ENCODE peak calls at places on chromosome 12, in four cellular contexts. One of them, this sample, is unnamed.

GRCh38 chr12:126976574-126976973 is 1290.4 kb upstream of the TMEM132C start:
- DNase-seq in GM12878: no peak
- DNase-seq in endothelial cell of umbilical vein: no peak
- DNase-seq in K562: no peak
- DNase-seq in this sample: no peak

GRCh38 chr12:129028824-129029223 is 175.5 kb downstream of the GLT1D1 start:
- DNase-seq in GM12878: no peak
- DNase-seq in endothelial cell of umbilical vein: no peak
- DNase-seq in K562: no peak
- DNase-seq in this sample: no peak

GRCh38 chr12:51793201-51793600 is 55.3 kb downstream of the FIGNL2 start:
- DNase-seq in GM12878: no peak
- DNase-seq in endothelial cell of umbilical vein: no peak
- DNase-seq in K562: no peak
- DNase-seq in this sample: peak; percentile 74

GRCh38 chr12:77087427-77087826 is 22.1 kb upstream of the E2F7 start:
- DNase-seq in GM12878: no peak
- DNase-seq in endothelial cell of umbilical vein: peak; percentile 38
- DNase-seq in K562: no peak
- DNase-seq in this sample: peak; percentile 95

GRCh38 chr12:63036974-63037335 is 102.0 kb upstream of the PPM1H start:
- DNase-seq in endothelial cell of umbilical vein: no peak
- DNase-seq in GM12878: no peak
- DNase-seq in K562: no peak
- DNase-seq in this sample: no peak

GRCh38 chr12:78035913-78036658 is 205.4 kb downstream of the NAV3 start:
- DNase-seq in K562: no peak
- DNase-seq in endothelial cell of umbilical vein: no peak
- DNase-seq in GM12878: no peak
- DNase-seq in this sample: peak; percentile 34

GRCh38 chr12:66900616-66901015 is 221.7 kb upstream of the GRIP1 start:
- DNase-seq in endothelial cell of umbilical vein: peak; percentile 11
- DNase-seq in K562: no peak
- DNase-seq in GM12878: no peak
- DNase-seq in this sample: no peak

GRCh38 chr12:63940295-63940997 is 95.9 kb downstream of the SRGAP1 start:
- DNase-seq in GM12878: no peak
- DNase-seq in K562: no peak
- DNase-seq in endothelial cell of umbilical vein: peak; percentile 76
- DNase-seq in this sample: no peak

GRCh38 chr12:53624956-53625355 is 1.2 kb downstream of the ATF7 start:
- DNase-seq in GM12878: no peak
- DNase-seq in endothelial cell of umbilical vein: peak; percentile 36
- DNase-seq in K562: peak; percentile 23
- DNase-seq in this sample: no peak

GRCh38 chr12:19850341-19851065 is 411.2 kb downstream of the AEBP2 start:
- DNase-seq in endothelial cell of umbilical vein: no peak
- DNase-seq in GM12878: no peak
- DNase-seq in K562: no peak
- DNase-seq in this sample: peak; percentile 53

GRCh38 chr12:119989619-119990381 is 764 bp downstream of the BICDL1 start:
- DNase-seq in K562: peak; percentile 83
- DNase-seq in GM12878: no peak
- DNase-seq in endothelial cell of umbilical vein: peak; percentile 55
- DNase-seq in this sample: peak; percentile 64

GRCh38 chr12:114938487-114939210 is 254.7 kb upstream of the TBX3 start:
- DNase-seq in K562: no peak
- DNase-seq in GM12878: no peak
- DNase-seq in endothelial cell of umbilical vein: no peak
- DNase-seq in this sample: no peak

GRCh38 chr12:54135621-54136027 is 53.2 kb downstream of the SMUG1 start:
- DNase-seq in GM12878: no peak
- DNase-seq in endothelial cell of umbilical vein: no peak
- DNase-seq in K562: no peak
- DNase-seq in this sample: no peak

GRCh38 chr12:107929436-107929835 is 154.9 kb downstream of the ASCL4 start:
- DNase-seq in endothelial cell of umbilical vein: no peak
- DNase-seq in K562: peak; percentile 62
- DNase-seq in GM12878: no peak
- DNase-seq in this sample: peak; percentile 10

GRCh38 chr12:116713529-116713928 is 24.3 kb downstream of the SPRING1 start:
- DNase-seq in GM12878: no peak
- DNase-seq in endothelial cell of umbilical vein: no peak
- DNase-seq in K562: no peak
- DNase-seq in this sample: no peak

GRCh38 chr12:89073659-89074058 is 278.6 kb downstream of the DUSP6 start:
- DNase-seq in endothelial cell of umbilical vein: no peak
- DNase-seq in K562: no peak
- DNase-seq in GM12878: no peak
- DNase-seq in this sample: no peak

GRCh38 chr12:27511031-27511722 is 12.8 kb upstream of the PPFIBP1 start:
- DNase-seq in K562: no peak
- DNase-seq in endothelial cell of umbilical vein: no peak
- DNase-seq in GM12878: no peak
- DNase-seq in this sample: peak; percentile 72

GRCh38 chr12:78359530-78359929 is 505.0 kb upstream of the SYT1 start:
- DNase-seq in GM12878: no peak
- DNase-seq in endothelial cell of umbilical vein: no peak
- DNase-seq in K562: no peak
- DNase-seq in this sample: peak; percentile 49

GRCh38 chr12:3236345-3237153 is 159.4 kb downstream of the TSPAN9 start:
- DNase-seq in K562: peak; percentile 49
- DNase-seq in endothelial cell of umbilical vein: peak; percentile 67
- DNase-seq in GM12878: no peak
- DNase-seq in this sample: peak; percentile 72

GRCh38 chr12:114982760-114983159 is 298.8 kb upstream of the TBX3 start:
- DNase-seq in GM12878: no peak
- DNase-seq in K562: peak; percentile 2
- DNase-seq in endothelial cell of umbilical vein: no peak
- DNase-seq in this sample: no peak

GRCh38 chr12:76470028-76470939 is 89.3 kb downstream of the OSBPL8 start:
- DNase-seq in K562: peak; percentile 71
- DNase-seq in endothelial cell of umbilical vein: peak; percentile 68
- DNase-seq in GM12878: peak; percentile 25
- DNase-seq in this sample: peak; percentile 93

GRCh38 chr12:54306925-54307731 is 6.3 kb upstream of the NFE2 start:
- DNase-seq in endothelial cell of umbilical vein: no peak
- DNase-seq in GM12878: no peak
- DNase-seq in K562: peak; percentile 100
- DNase-seq in this sample: no peak

GRCh38 chr12:76871751-76872150 is 7.1 kb downstream of the CSRP2 start:
- DNase-seq in K562: no peak
- DNase-seq in endothelial cell of umbilical vein: no peak
- DNase-seq in GM12878: no peak
- DNase-seq in this sample: no peak

GRCh38 chr12:116538682-116539264 is 20.4 kb upstream of the MAP1LC3B2 start:
- DNase-seq in endothelial cell of umbilical vein: no peak
- DNase-seq in GM12878: no peak
- DNase-seq in K562: no peak
- DNase-seq in this sample: no peak

GRCh38 chr12:123231931-123232330 is 1.0 kb downstream of the MPHOSPH9 start:
- DNase-seq in GM12878: no peak
- DNase-seq in K562: no peak
- DNase-seq in endothelial cell of umbilical vein: no peak
- DNase-seq in this sample: no peak

GRCh38 chr12:18224745-18225144 is 36.6 kb upstream of the PIK3C2G start:
- DNase-seq in K562: no peak
- DNase-seq in endothelial cell of umbilical vein: no peak
- DNase-seq in GM12878: no peak
- DNase-seq in this sample: peak; percentile 5

GRCh38 chr12:77724367-77724957 is 106.2 kb upstream of the NAV3 start:
- DNase-seq in GM12878: no peak
- DNase-seq in K562: no peak
- DNase-seq in endothelial cell of umbilical vein: peak; percentile 61
- DNase-seq in this sample: peak; percentile 45

GRCh38 chr12:57983150-57983857 is 41.9 kb downstream of the ATP23 start:
- DNase-seq in K562: peak; percentile 55
- DNase-seq in endothelial cell of umbilical vein: peak; percentile 72
- DNase-seq in GM12878: no peak
- DNase-seq in this sample: peak; percentile 67

GRCh38 chr12:57985685-57986084 is 44.3 kb downstream of the ATP23 start:
- DNase-seq in GM12878: no peak
- DNase-seq in endothelial cell of umbilical vein: no peak
- DNase-seq in K562: no peak
- DNase-seq in this sample: no peak

GRCh38 chr12:57989837-57990236 is 48.5 kb downstream of the ATP23 start:
- DNase-seq in GM12878: no peak
- DNase-seq in endothelial cell of umbilical vein: no peak
- DNase-seq in K562: no peak
- DNase-seq in this sample: no peak

GRCh38 chr12:57984629-57985151 is 43.3 kb downstream of the ATP23 start:
- DNase-seq in GM12878: no peak
- DNase-seq in K562: no peak
- DNase-seq in endothelial cell of umbilical vein: no peak
- DNase-seq in this sample: no peak

DNA sequence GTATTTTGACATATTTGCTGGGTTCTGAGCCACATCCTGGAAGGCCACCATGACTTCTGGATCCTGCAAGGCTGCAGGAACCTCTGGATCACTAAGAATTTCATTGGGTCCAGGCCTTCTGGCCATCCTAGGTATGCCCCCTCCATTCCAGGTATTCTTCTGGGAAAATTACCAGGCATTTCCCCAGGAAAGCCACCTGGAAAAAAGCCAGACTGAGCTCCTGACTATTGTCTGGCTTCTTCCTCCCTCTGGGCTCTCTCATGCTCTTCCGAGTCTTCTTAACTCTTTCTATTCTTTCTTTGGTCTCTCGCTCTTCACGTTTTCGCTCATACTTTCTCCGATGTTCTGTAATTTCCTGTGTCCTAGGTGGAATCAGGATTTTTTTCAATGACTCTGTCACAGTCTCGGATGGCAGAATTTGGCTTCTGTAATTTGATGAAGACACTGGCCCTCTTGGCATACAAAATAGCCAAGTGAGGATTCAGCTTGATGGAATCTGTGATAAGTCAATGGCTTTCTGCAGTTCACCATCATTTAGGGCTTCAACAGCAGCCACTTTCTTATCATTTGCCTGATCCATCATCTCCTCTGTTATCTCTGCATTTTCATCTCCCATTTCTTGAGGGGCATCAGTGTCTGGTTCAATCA is 42.6 kb downstream of the ATP23 start:
- DNase-seq in K562: no peak
- DNase-seq in GM12878: no peak
- DNase-seq in endothelial cell of umbilical vein: no peak
- DNase-seq in this sample: no peak
- TF ChIP-seq FOS in K562: no peak
- TF ChIP-seq FOS in GM12878: no peak
- TF ChIP-seq FOS in endothelial cell of umbilical vein: no peak
- TF ChIP-seq FOS in this sample: no peak

GRCh38 chr12:106415134-106415533 is 57.6 kb downstream of the POLR3B start:
- DNase-seq in endothelial cell of umbilical vein: no peak
- DNase-seq in GM12878: no peak
- DNase-seq in K562: no peak
- DNase-seq in this sample: peak; percentile 91
- TF ChIP-seq FOS in endothelial cell of umbilical vein: no peak
- TF ChIP-seq FOS in GM12878: no peak
- TF ChIP-seq FOS in K562: no peak
- TF ChIP-seq FOS in this sample: no peak

GRCh38 chr12:105106621-105107020 is 910 bp upstream of the WASHC4 start:
- DNase-seq in K562: no peak
- DNase-seq in endothelial cell of umbilical vein: no peak
- DNase-seq in GM12878: no peak
- DNase-seq in this sample: no peak

GRCh38 chr12:105107497-105108371 is at the start of gene WASHC4:
- DNase-seq in endothelial cell of umbilical vein: peak; percentile 94
- DNase-seq in K562: peak; percentile 96
- DNase-seq in GM12878: peak; percentile 68
- DNase-seq in this sample: peak; percentile 85

GRCh38 chr12:105109465-105110212 is 2.1 kb downstream of the WASHC4 start:
- DNase-seq in GM12878: peak; percentile 51
- DNase-seq in endothelial cell of umbilical vein: peak; percentile 83
- DNase-seq in K562: peak; percentile 50
- DNase-seq in this sample: peak; percentile 48

GRCh38 chr12:105104762-105105161 is 2.8 kb upstream of the WASHC4 start:
- DNase-seq in GM12878: no peak
- DNase-seq in endothelial cell of umbilical vein: no peak
- DNase-seq in K562: no peak
- DNase-seq in this sample: no peak

GRCh38 chr12:105107176-105107496 is 395 bp upstream of the WASHC4 start:
- DNase-seq in GM12878: no peak
- DNase-seq in endothelial cell of umbilical vein: no peak
- DNase-seq in K562: no peak
- DNase-seq in this sample: peak; percentile 62
- TF ChIP-seq FOS in GM12878: no peak
- TF ChIP-seq FOS in endothelial cell of umbilical vein: no peak
- TF ChIP-seq FOS in K562: no peak
- TF ChIP-seq FOS in this sample: no peak

GRCh38 chr12:6067152-6067916 is 57.1 kb downstream of the VWF start:
- DNase-seq in GM12878: no peak
- DNase-seq in endothelial cell of umbilical vein: peak; percentile 91
- DNase-seq in K562: peak; percentile 16
- DNase-seq in this sample: peak; percentile 28
- TF ChIP-seq FOS in GM12878: no peak
- TF ChIP-seq FOS in endothelial cell of umbilical vein: no peak
- TF ChIP-seq FOS in K562: no peak
- TF ChIP-seq FOS in this sample: no peak

DNA sequence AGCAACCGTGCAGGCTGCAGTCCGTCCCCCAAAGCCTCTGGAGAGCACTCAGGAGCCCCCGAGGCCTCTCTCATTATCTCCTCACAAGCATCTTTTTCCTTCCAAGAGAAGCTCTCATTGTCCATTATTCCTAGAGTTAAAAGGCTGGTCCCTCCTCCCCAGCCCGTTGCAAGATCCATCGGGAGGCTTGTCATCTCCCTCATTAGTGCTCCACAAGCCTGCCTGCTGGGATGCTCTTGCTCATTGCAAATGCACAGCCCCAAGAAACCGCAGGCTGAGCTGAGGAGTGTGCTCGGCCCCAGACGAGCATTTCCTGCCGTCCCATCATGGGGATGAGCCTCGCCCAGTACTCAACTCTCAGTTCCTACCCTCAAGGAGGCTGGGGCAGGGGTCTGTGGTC is 23.3 kb downstream of the NUAK1 start:
- DNase-seq in K562: no peak
- DNase-seq in GM12878: no peak
- DNase-seq in endothelial cell of umbilical vein: no peak
- DNase-seq in this sample: no peak
- TF ChIP-seq FOS in K562: no peak
- TF ChIP-seq FOS in GM12878: no peak
- TF ChIP-seq FOS in endothelial cell of umbilical vein: no peak
- TF ChIP-seq FOS in this sample: no peak

GRCh38 chr12:38961683-38962082 is 56.3 kb upstream of the CPNE8 start:
- DNase-seq in GM12878: no peak
- DNase-seq in K562: no peak
- DNase-seq in endothelial cell of umbilical vein: no peak
- DNase-seq in this sample: no peak

GRCh38 chr12:38956337-38956736 is 50.9 kb upstream of the CPNE8 start:
- DNase-seq in GM12878: no peak
- DNase-seq in endothelial cell of umbilical vein: no peak
- DNase-seq in K562: no peak
- DNase-seq in this sample: no peak

DNA sequence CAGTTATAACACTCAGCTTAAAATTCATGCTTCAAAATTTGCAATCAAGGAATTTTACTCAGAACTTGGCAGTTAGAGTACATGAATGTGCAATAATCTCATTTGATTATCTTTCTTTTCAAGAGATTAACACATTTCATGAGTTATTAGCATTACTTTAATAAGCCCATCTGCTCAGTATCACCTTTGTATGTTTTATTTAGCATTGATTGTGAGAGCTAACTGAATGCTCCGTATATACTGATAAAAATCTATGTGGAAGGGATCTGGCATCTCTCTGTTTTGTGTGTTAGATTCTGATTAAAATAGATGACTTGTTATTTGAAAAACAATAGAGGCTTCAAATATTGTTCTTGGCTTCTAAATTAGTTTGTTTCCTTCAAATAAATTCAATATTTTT is 55.7 kb upstream of the CPNE8 start:
- DNase-seq in K562: no peak
- DNase-seq in GM12878: no peak
- DNase-seq in endothelial cell of umbilical vein: no peak
- DNase-seq in this sample: no peak
- TF ChIP-seq FOS in K562: no peak
- TF ChIP-seq FOS in GM12878: no peak
- TF ChIP-seq FOS in endothelial cell of umbilical vein: no peak
- TF ChIP-seq FOS in this sample: no peak